ENCODE peak calls at places on chromosomes 11 and 22, in eight cellular contexts. One of them, this sample, is unnamed.

GRCh38 chr22:27825174-27825573 is 23.6 kb upstream of the MN1 start:
- DNase-seq in HepG2: no peak
- DNase-seq in A549: peak
- DNase-seq in HCT116: no peak
- DNase-seq in K562: peak
- DNase-seq in GM12878: no peak
- DNase-seq in endothelial cell of umbilical vein: no peak
- DNase-seq in H1: no peak
- DNase-seq in this sample: peak

GRCh38 chr22:37166675-37167066 is 17.0 kb upstream of the IL2RB start:
- DNase-seq in HepG2: peak
- DNase-seq in A549: peak
- DNase-seq in HCT116: no peak
- DNase-seq in K562: peak
- DNase-seq in GM12878: no peak
- DNase-seq in endothelial cell of umbilical vein: peak
- DNase-seq in H1: no peak
- DNase-seq in this sample: peak

GRCh38 chr11:134750619-134751018 is 338.6 kb upstream of the B3GAT1 start:
- DNase-seq in HepG2: no peak
- DNase-seq in A549: no peak
- DNase-seq in HCT116: no peak
- DNase-seq in K562: no peak
- DNase-seq in GM12878: no peak
- DNase-seq in endothelial cell of umbilical vein: no peak
- DNase-seq in H1: no peak
- DNase-seq in this sample: no peak

GRCh38 chr11:17208257-17208999 is 642 bp upstream of the PIK3C2A start:
- DNase-seq in HepG2: peak
- DNase-seq in A549: peak
- DNase-seq in HCT116: peak
- DNase-seq in K562: no peak
- DNase-seq in GM12878: no peak
- DNase-seq in endothelial cell of umbilical vein: peak
- DNase-seq in H1: peak
- DNase-seq in this sample: peak

GRCh38 chr11:119741369-119742262 is 12.6 kb upstream of the NECTIN1 start:
- DNase-seq in HepG2: peak
- DNase-seq in A549: peak
- DNase-seq in HCT116: no peak
- DNase-seq in K562: peak
- DNase-seq in GM12878: no peak
- DNase-seq in endothelial cell of umbilical vein: peak
- DNase-seq in H1: no peak
- DNase-seq in this sample: peak

GRCh38 chr11:5891216-5891800 is 1.7 kb upstream of the OR52E5 start:
- DNase-seq in HepG2: no peak
- DNase-seq in A549: peak
- DNase-seq in HCT116: no peak
- DNase-seq in K562: peak
- DNase-seq in GM12878: peak
- DNase-seq in endothelial cell of umbilical vein: peak
- DNase-seq in H1: no peak
- DNase-seq in this sample: peak

GRCh38 chr22:18044548-18045271 is 20.3 kb upstream of the MICAL3 start:
- DNase-seq in HepG2: peak
- DNase-seq in A549: no peak
- DNase-seq in HCT116: no peak
- DNase-seq in K562: no peak
- DNase-seq in GM12878: no peak
- DNase-seq in endothelial cell of umbilical vein: no peak
- DNase-seq in H1: no peak
- DNase-seq in this sample: no peak

GRCh38 chr22:44269117-44269498 is 43.6 kb downstream of the SHISAL1 start:
- DNase-seq in HepG2: no peak
- DNase-seq in A549: no peak
- DNase-seq in HCT116: no peak
- DNase-seq in K562: no peak
- DNase-seq in GM12878: no peak
- DNase-seq in endothelial cell of umbilical vein: no peak
- DNase-seq in H1: no peak
- DNase-seq in this sample: no peak

GRCh38 chr11:117096140-117096972 is 1.9 kb downstream of the SIK3 start:
- DNase-seq in HepG2: peak
- DNase-seq in A549: peak
- DNase-seq in HCT116: no peak
- DNase-seq in K562: no peak
- DNase-seq in GM12878: peak
- DNase-seq in endothelial cell of umbilical vein: no peak
- DNase-seq in H1: peak
- DNase-seq in this sample: peak

GRCh38 chr11:33063326-33063775 is 24.0 kb downstream of the TCP11L1 start:
- DNase-seq in HepG2: no peak
- DNase-seq in A549: no peak
- DNase-seq in HCT116: no peak
- DNase-seq in K562: no peak
- DNase-seq in GM12878: peak
- DNase-seq in endothelial cell of umbilical vein: no peak
- DNase-seq in H1: no peak
- DNase-seq in this sample: peak

GRCh38 chr11:18235394-18235926 is 1.1 kb downstream of the SAA4 start:
- DNase-seq in HepG2: no peak
- DNase-seq in A549: no peak
- DNase-seq in HCT116: no peak
- DNase-seq in K562: no peak
- DNase-seq in GM12878: no peak
- DNase-seq in endothelial cell of umbilical vein: no peak
- DNase-seq in H1: no peak
- DNase-seq in this sample: no peak

GRCh38 chr22:37566329-37566837 is 6.1 kb downstream of the CDC42EP1 start:
- DNase-seq in HepG2: no peak
- DNase-seq in A549: no peak
- DNase-seq in HCT116: no peak
- DNase-seq in K562: no peak
- DNase-seq in GM12878: no peak
- DNase-seq in endothelial cell of umbilical vein: no peak
- DNase-seq in H1: no peak
- DNase-seq in this sample: no peak

GRCh38 chr11:118699508-118700220 is 20.2 kb upstream of the TREH start:
- DNase-seq in HepG2: peak
- DNase-seq in A549: no peak
- DNase-seq in HCT116: no peak
- DNase-seq in K562: no peak
- DNase-seq in GM12878: no peak
- DNase-seq in endothelial cell of umbilical vein: no peak
- DNase-seq in H1: no peak
- DNase-seq in this sample: no peak

GRCh38 chr11:8722809-8723208 is 40.2 kb downstream of the RPL27A start:
- DNase-seq in HepG2: no peak
- DNase-seq in A549: no peak
- DNase-seq in HCT116: no peak
- DNase-seq in K562: no peak
- DNase-seq in GM12878: no peak
- DNase-seq in endothelial cell of umbilical vein: no peak
- DNase-seq in H1: no peak
- DNase-seq in this sample: no peak

GRCh38 chr11:103109818-103110388 is 677 bp downstream of the DYNC2H1 start:
- DNase-seq in HepG2: no peak
- DNase-seq in A549: peak
- DNase-seq in HCT116: no peak
- DNase-seq in K562: no peak
- DNase-seq in GM12878: no peak
- DNase-seq in endothelial cell of umbilical vein: no peak
- DNase-seq in H1: no peak
- DNase-seq in this sample: no peak

GRCh38 chr22:20809538-20810185 is 35.7 kb downstream of the SERPIND1 start:
- DNase-seq in HepG2: no peak
- DNase-seq in A549: no peak
- DNase-seq in HCT116: no peak
- DNase-seq in K562: no peak
- DNase-seq in GM12878: no peak
- DNase-seq in endothelial cell of umbilical vein: no peak
- DNase-seq in H1: no peak
- DNase-seq in this sample: no peak

GRCh38 chr11:75424396-75424795 is 8.6 kb downstream of the KLHL35 start:
- DNase-seq in HepG2: no peak
- DNase-seq in A549: no peak
- DNase-seq in HCT116: no peak
- DNase-seq in K562: peak
- DNase-seq in GM12878: no peak
- DNase-seq in endothelial cell of umbilical vein: no peak
- DNase-seq in H1: no peak
- DNase-seq in this sample: no peak

GRCh38 chr11:75421035-75421602 is 11.9 kb downstream of the KLHL35 start:
- DNase-seq in HepG2: no peak
- DNase-seq in A549: no peak
- DNase-seq in HCT116: no peak
- DNase-seq in K562: peak
- DNase-seq in GM12878: no peak
- DNase-seq in endothelial cell of umbilical vein: no peak
- DNase-seq in H1: no peak
- DNase-seq in this sample: no peak

GRCh38 chr11:75423721-75424120 is 9.3 kb downstream of the KLHL35 start:
- DNase-seq in HepG2: no peak
- DNase-seq in A549: no peak
- DNase-seq in HCT116: no peak
- DNase-seq in K562: no peak
- DNase-seq in GM12878: no peak
- DNase-seq in endothelial cell of umbilical vein: no peak
- DNase-seq in H1: no peak
- DNase-seq in this sample: no peak

GRCh38 chr11:75421902-75422247 is 11.1 kb downstream of the KLHL35 start:
- DNase-seq in HepG2: no peak
- DNase-seq in A549: no peak
- DNase-seq in HCT116: no peak
- DNase-seq in K562: no peak
- DNase-seq in GM12878: no peak
- DNase-seq in endothelial cell of umbilical vein: no peak
- DNase-seq in H1: no peak
- DNase-seq in this sample: no peak

GRCh38 chr11:75422248-75423231 is 10.5 kb downstream of the KLHL35 start:
- DNase-seq in HepG2: peak
- DNase-seq in A549: peak
- DNase-seq in HCT116: no peak
- DNase-seq in K562: peak
- DNase-seq in GM12878: no peak
- DNase-seq in endothelial cell of umbilical vein: no peak
- DNase-seq in H1: no peak
- DNase-seq in this sample: no peak
- TF ChIP-seq MAX in HepG2: no peak
- TF ChIP-seq MAX in A549: peak
- TF ChIP-seq MAX in HCT116: no peak
- TF ChIP-seq MAX in K562: no peak
- TF ChIP-seq MAX in GM12878: no peak
- TF ChIP-seq MAX in endothelial cell of umbilical vein: no peak
- TF ChIP-seq MAX in H1: no peak
- TF ChIP-seq MAX in this sample: no peak

DNA sequence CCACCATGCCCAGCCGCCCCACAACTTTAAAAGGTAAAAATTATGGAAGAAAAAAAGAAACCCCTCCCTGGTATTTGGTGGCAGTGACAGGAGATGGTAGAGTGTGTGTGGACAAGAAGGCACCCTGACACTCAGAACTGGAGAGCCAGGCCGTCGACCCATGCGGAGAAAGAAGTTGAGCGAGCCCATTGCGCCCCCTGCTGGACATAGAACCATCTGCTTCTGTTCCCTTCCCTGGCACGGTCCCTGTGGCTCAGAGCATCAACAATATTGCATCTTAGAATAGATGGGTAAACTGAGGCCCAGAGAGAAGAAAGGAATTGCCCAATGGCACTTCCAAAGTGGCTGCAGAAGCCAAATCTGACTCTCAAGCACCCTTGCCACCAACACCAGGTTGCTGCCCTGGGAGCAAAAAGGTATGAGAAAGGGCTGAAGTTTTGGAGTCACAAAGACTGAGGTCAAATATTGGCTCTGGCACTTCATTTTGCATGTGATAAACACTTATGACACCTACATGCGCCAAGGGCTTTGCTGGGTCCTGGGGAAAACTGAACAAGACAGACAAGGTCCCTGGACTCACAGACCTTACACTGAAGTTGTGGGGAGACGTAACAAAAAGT is 8.6 kb downstream of the MRPL11 start:
- DNase-seq in HepG2: peak
- DNase-seq in A549: peak
- DNase-seq in HCT116: peak
- DNase-seq in K562: peak
- DNase-seq in GM12878: no peak
- DNase-seq in endothelial cell of umbilical vein: peak
- DNase-seq in H1: peak
- DNase-seq in this sample: peak
- TF ChIP-seq POLR2A in HepG2: no peak
- TF ChIP-seq POLR2A in A549: no peak
- TF ChIP-seq POLR2A in HCT116: no peak
- TF ChIP-seq POLR2A in K562: no peak
- TF ChIP-seq POLR2A in GM12878: no peak
- TF ChIP-seq POLR2A in endothelial cell of umbilical vein: no peak
- TF ChIP-seq POLR2A in H1: no peak
- TF ChIP-seq POLR2A in this sample: no peak

DNA sequence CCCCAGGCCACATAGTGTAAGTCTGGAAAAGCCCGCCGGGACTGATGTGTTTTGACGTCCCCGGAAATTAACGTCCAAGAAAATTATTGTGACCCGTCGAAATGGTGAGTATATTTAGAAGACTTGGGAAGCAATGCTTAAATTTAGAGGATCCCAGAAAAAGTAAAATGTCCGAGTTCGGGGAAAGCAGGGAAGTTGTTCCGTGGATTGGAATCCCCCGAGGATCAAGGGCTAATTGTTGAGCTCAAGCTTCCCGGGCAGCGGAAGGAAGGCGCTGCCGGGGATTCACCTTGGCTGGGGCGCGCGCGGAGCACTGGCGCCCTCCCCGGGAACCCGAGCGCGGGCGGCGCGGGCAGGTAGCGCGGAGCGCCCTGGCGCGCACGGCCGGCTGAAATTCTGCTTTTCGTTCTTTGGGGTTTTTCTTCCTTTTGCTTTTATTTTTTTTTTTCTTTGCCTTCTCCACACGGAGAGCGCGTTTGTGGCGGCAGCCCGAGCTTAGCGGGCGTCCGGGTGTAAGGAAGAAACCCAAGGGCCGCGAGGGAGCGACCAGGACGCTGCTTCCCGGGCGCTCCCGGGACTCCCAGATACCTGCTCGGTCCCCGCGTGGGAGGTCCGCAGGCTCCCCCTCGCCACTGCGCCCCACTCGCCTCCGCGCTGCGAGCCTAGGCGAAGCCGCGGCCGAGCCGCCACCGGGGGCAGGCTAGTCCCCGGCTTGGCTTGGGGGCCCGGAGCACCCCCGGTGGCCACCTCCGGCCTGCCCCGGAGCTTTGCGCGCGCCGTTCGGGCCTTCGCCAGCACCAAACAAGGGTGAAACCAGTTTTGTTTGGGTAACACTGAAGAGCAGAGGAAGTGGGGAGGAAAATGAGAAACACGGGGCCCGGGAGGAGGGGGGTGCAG is 4.7 kb upstream of the IGF2 start:
- DNase-seq in HepG2: no peak
- DNase-seq in A549: peak
- DNase-seq in HCT116: no peak
- DNase-seq in K562: no peak
- DNase-seq in GM12878: no peak
- DNase-seq in endothelial cell of umbilical vein: no peak
- DNase-seq in H1: no peak
- DNase-seq in this sample: no peak
- TF ChIP-seq CTCF in HepG2: peak
- TF ChIP-seq CTCF in A549: peak
- TF ChIP-seq CTCF in HCT116: peak
- TF ChIP-seq CTCF in K562: no peak
- TF ChIP-seq CTCF in GM12878: no peak
- TF ChIP-seq CTCF in endothelial cell of umbilical vein: no peak
- TF ChIP-seq CTCF in H1: peak
- TF ChIP-seq CTCF in this sample: no peak

GRCh38 chr11:13302440-13302958 is 24.9 kb downstream of the BMAL1 start:
- DNase-seq in HepG2: no peak
- DNase-seq in A549: no peak
- DNase-seq in HCT116: no peak
- DNase-seq in K562: no peak
- DNase-seq in GM12878: no peak
- DNase-seq in endothelial cell of umbilical vein: no peak
- DNase-seq in H1: no peak
- DNase-seq in this sample: no peak
- TF ChIP-seq MAX in HepG2: no peak
- TF ChIP-seq MAX in A549: no peak
- TF ChIP-seq MAX in HCT116: no peak
- TF ChIP-seq MAX in K562: no peak
- TF ChIP-seq MAX in GM12878: no peak
- TF ChIP-seq MAX in endothelial cell of umbilical vein: no peak
- TF ChIP-seq MAX in H1: no peak
- TF ChIP-seq MAX in this sample: no peak

This sample was measured in NB4.